ENCODE peak calls at places on chromosomes 1 and 21, in five cellular contexts. One of them, this sample, is unnamed.

GRCh38 chr1:59020151-59020997 is 236.5 kb upstream of the JUN start:
- DNase-seq in activated T-helper 1 cell treated with anti-CD3 and anti-CD28 coated beads, Interleukin-12 subunit alpha, Interleukin-12 subunit beta, Interleukin-2, Interleukin-4 antibody, amounts not matched to agents 30 ng/mL and 10 ng/mL and 1 ng/mL, durations not matched to agents 14 hours and 24 hours and 36 hours: peak; percentile 51
- DNase-seq in T-helper 9 cell: no peak
- DNase-seq in HTR-8/SVneo: peak; percentile 50
- DNase-seq in caudate nucleus: no peak
- DNase-seq in this sample: peak; percentile 60

GRCh38 chr1:70436617-70437236 is 25.7 kb downstream of the CTH start:
- DNase-seq in activated T-helper 1 cell treated with anti-CD3 and anti-CD28 coated beads, Interleukin-12 subunit alpha, Interleukin-12 subunit beta, Interleukin-2, Interleukin-4 antibody, amounts not matched to agents 30 ng/mL and 10 ng/mL and 1 ng/mL, durations not matched to agents 14 hours and 24 hours and 36 hours: no peak
- DNase-seq in T-helper 9 cell: no peak
- DNase-seq in HTR-8/SVneo: no peak
- DNase-seq in caudate nucleus: no peak
- DNase-seq in this sample: no peak

GRCh38 chr1:97814121-97814520 is 106.7 kb downstream of the DPYD start:
- DNase-seq in activated T-helper 1 cell treated with anti-CD3 and anti-CD28 coated beads, Interleukin-12 subunit alpha, Interleukin-12 subunit beta, Interleukin-2, Interleukin-4 antibody, amounts not matched to agents 30 ng/mL and 10 ng/mL and 1 ng/mL, durations not matched to agents 14 hours and 24 hours and 36 hours: no peak
- DNase-seq in T-helper 9 cell: no peak
- DNase-seq in HTR-8/SVneo: no peak
- DNase-seq in caudate nucleus: no peak
- DNase-seq in this sample: no peak

GRCh38 chr1:229121845-229122436 is 149.0 kb upstream of the RAB4A start:
- DNase-seq in activated T-helper 1 cell treated with anti-CD3 and anti-CD28 coated beads, Interleukin-12 subunit alpha, Interleukin-12 subunit beta, Interleukin-2, Interleukin-4 antibody, amounts not matched to agents 30 ng/mL and 10 ng/mL and 1 ng/mL, durations not matched to agents 14 hours and 24 hours and 36 hours: no peak
- DNase-seq in T-helper 9 cell: no peak
- DNase-seq in HTR-8/SVneo: no peak
- DNase-seq in caudate nucleus: no peak
- DNase-seq in this sample: no peak

GRCh38 chr1:44947774-44948311 is 38.6 kb downstream of the EIF2B3 start:
- DNase-seq in activated T-helper 1 cell treated with anti-CD3 and anti-CD28 coated beads, Interleukin-12 subunit alpha, Interleukin-12 subunit beta, Interleukin-2, Interleukin-4 antibody, amounts not matched to agents 30 ng/mL and 10 ng/mL and 1 ng/mL, durations not matched to agents 14 hours and 24 hours and 36 hours: no peak
- DNase-seq in T-helper 9 cell: no peak
- DNase-seq in HTR-8/SVneo: no peak
- DNase-seq in caudate nucleus: no peak
- DNase-seq in this sample: no peak

GRCh38 chr1:207088731-207089626 is at the start of gene C4BPB:
- DNase-seq in activated T-helper 1 cell treated with anti-CD3 and anti-CD28 coated beads, Interleukin-12 subunit alpha, Interleukin-12 subunit beta, Interleukin-2, Interleukin-4 antibody, amounts not matched to agents 30 ng/mL and 10 ng/mL and 1 ng/mL, durations not matched to agents 14 hours and 24 hours and 36 hours: peak; percentile 46
- DNase-seq in T-helper 9 cell: no peak
- DNase-seq in HTR-8/SVneo: no peak
- DNase-seq in caudate nucleus: no peak
- DNase-seq in this sample: peak; percentile 79

GRCh38 chr1:91871994-91872393 is 14.0 kb downstream of the TGFBR3 start:
- DNase-seq in activated T-helper 1 cell treated with anti-CD3 and anti-CD28 coated beads, Interleukin-12 subunit alpha, Interleukin-12 subunit beta, Interleukin-2, Interleukin-4 antibody, amounts not matched to agents 30 ng/mL and 10 ng/mL and 1 ng/mL, durations not matched to agents 14 hours and 24 hours and 36 hours: no peak
- DNase-seq in T-helper 9 cell: no peak
- DNase-seq in HTR-8/SVneo: no peak
- DNase-seq in caudate nucleus: no peak
- DNase-seq in this sample: no peak

GRCh38 chr1:89781494-89782126 is 39.2 kb upstream of the LRRC8D start:
- DNase-seq in activated T-helper 1 cell treated with anti-CD3 and anti-CD28 coated beads, Interleukin-12 subunit alpha, Interleukin-12 subunit beta, Interleukin-2, Interleukin-4 antibody, amounts not matched to agents 30 ng/mL and 10 ng/mL and 1 ng/mL, durations not matched to agents 14 hours and 24 hours and 36 hours: peak; percentile 25
- DNase-seq in T-helper 9 cell: peak; percentile 31
- DNase-seq in HTR-8/SVneo: no peak
- DNase-seq in caudate nucleus: no peak
- DNase-seq in this sample: no peak

GRCh38 chr1:173205146-173206051 is 1.7 kb downstream of the TNFSF4 start:
- DNase-seq in activated T-helper 1 cell treated with anti-CD3 and anti-CD28 coated beads, Interleukin-12 subunit alpha, Interleukin-12 subunit beta, Interleukin-2, Interleukin-4 antibody, amounts not matched to agents 30 ng/mL and 10 ng/mL and 1 ng/mL, durations not matched to agents 14 hours and 24 hours and 36 hours: no peak
- DNase-seq in T-helper 9 cell: peak; percentile 1
- DNase-seq in HTR-8/SVneo: no peak
- DNase-seq in caudate nucleus: no peak
- DNase-seq in this sample: no peak

GRCh38 chr1:91075233-91076135 is 53.6 kb upstream of the ZNF644 start:
- DNase-seq in activated T-helper 1 cell treated with anti-CD3 and anti-CD28 coated beads, Interleukin-12 subunit alpha, Interleukin-12 subunit beta, Interleukin-2, Interleukin-4 antibody, amounts not matched to agents 30 ng/mL and 10 ng/mL and 1 ng/mL, durations not matched to agents 14 hours and 24 hours and 36 hours: no peak
- DNase-seq in T-helper 9 cell: no peak
- DNase-seq in HTR-8/SVneo: no peak
- DNase-seq in caudate nucleus: no peak
- DNase-seq in this sample: no peak

GRCh38 chr1:9006956-9007615 is 19.1 kb downstream of the SLC2A7 start:
- DNase-seq in activated T-helper 1 cell treated with anti-CD3 and anti-CD28 coated beads, Interleukin-12 subunit alpha, Interleukin-12 subunit beta, Interleukin-2, Interleukin-4 antibody, amounts not matched to agents 30 ng/mL and 10 ng/mL and 1 ng/mL, durations not matched to agents 14 hours and 24 hours and 36 hours: no peak
- DNase-seq in T-helper 9 cell: no peak
- DNase-seq in HTR-8/SVneo: no peak
- DNase-seq in caudate nucleus: no peak
- DNase-seq in this sample: no peak

GRCh38 chr1:92167151-92167550 is 50.6 kb upstream of the C1orf146 start:
- DNase-seq in activated T-helper 1 cell treated with anti-CD3 and anti-CD28 coated beads, Interleukin-12 subunit alpha, Interleukin-12 subunit beta, Interleukin-2, Interleukin-4 antibody, amounts not matched to agents 30 ng/mL and 10 ng/mL and 1 ng/mL, durations not matched to agents 14 hours and 24 hours and 36 hours: no peak
- DNase-seq in T-helper 9 cell: no peak
- DNase-seq in HTR-8/SVneo: no peak
- DNase-seq in caudate nucleus: no peak
- DNase-seq in this sample: no peak

GRCh38 chr1:116066868-116067563 is 44.2 kb upstream of the MAB21L3 start:
- DNase-seq in activated T-helper 1 cell treated with anti-CD3 and anti-CD28 coated beads, Interleukin-12 subunit alpha, Interleukin-12 subunit beta, Interleukin-2, Interleukin-4 antibody, amounts not matched to agents 30 ng/mL and 10 ng/mL and 1 ng/mL, durations not matched to agents 14 hours and 24 hours and 36 hours: no peak
- DNase-seq in T-helper 9 cell: no peak
- DNase-seq in HTR-8/SVneo: no peak
- DNase-seq in caudate nucleus: no peak
- DNase-seq in this sample: no peak

GRCh38 chr1:234440348-234440747 is 38.6 kb downstream of the TARBP1 start:
- DNase-seq in activated T-helper 1 cell treated with anti-CD3 and anti-CD28 coated beads, Interleukin-12 subunit alpha, Interleukin-12 subunit beta, Interleukin-2, Interleukin-4 antibody, amounts not matched to agents 30 ng/mL and 10 ng/mL and 1 ng/mL, durations not matched to agents 14 hours and 24 hours and 36 hours: no peak
- DNase-seq in T-helper 9 cell: no peak
- DNase-seq in HTR-8/SVneo: no peak
- DNase-seq in caudate nucleus: no peak
- DNase-seq in this sample: no peak

GRCh38 chr21:45248893-45249381 is 38.8 kb downstream of the POFUT2 start:
- DNase-seq in activated T-helper 1 cell treated with anti-CD3 and anti-CD28 coated beads, Interleukin-12 subunit alpha, Interleukin-12 subunit beta, Interleukin-2, Interleukin-4 antibody, amounts not matched to agents 30 ng/mL and 10 ng/mL and 1 ng/mL, durations not matched to agents 14 hours and 24 hours and 36 hours: no peak
- DNase-seq in T-helper 9 cell: no peak
- DNase-seq in HTR-8/SVneo: no peak
- DNase-seq in caudate nucleus: no peak
- DNase-seq in this sample: peak; percentile 35

GRCh38 chr1:180791806-180792205 is 120.9 kb upstream of the KIAA1614 start:
- DNase-seq in activated T-helper 1 cell treated with anti-CD3 and anti-CD28 coated beads, Interleukin-12 subunit alpha, Interleukin-12 subunit beta, Interleukin-2, Interleukin-4 antibody, amounts not matched to agents 30 ng/mL and 10 ng/mL and 1 ng/mL, durations not matched to agents 14 hours and 24 hours and 36 hours: no peak
- DNase-seq in T-helper 9 cell: no peak
- DNase-seq in HTR-8/SVneo: peak; percentile 20
- DNase-seq in caudate nucleus: no peak
- DNase-seq in this sample: no peak

GRCh38 chr1:23930861-23931471 is 17.8 kb upstream of the CNR2 start:
- DNase-seq in activated T-helper 1 cell treated with anti-CD3 and anti-CD28 coated beads, Interleukin-12 subunit alpha, Interleukin-12 subunit beta, Interleukin-2, Interleukin-4 antibody, amounts not matched to agents 30 ng/mL and 10 ng/mL and 1 ng/mL, durations not matched to agents 14 hours and 24 hours and 36 hours: no peak
- DNase-seq in T-helper 9 cell: no peak
- DNase-seq in HTR-8/SVneo: no peak
- DNase-seq in caudate nucleus: no peak
- DNase-seq in this sample: no peak

GRCh38 chr1:22915816-22916468 is 56.7 kb downstream of the LACTBL1 start:
- DNase-seq in activated T-helper 1 cell treated with anti-CD3 and anti-CD28 coated beads, Interleukin-12 subunit alpha, Interleukin-12 subunit beta, Interleukin-2, Interleukin-4 antibody, amounts not matched to agents 30 ng/mL and 10 ng/mL and 1 ng/mL, durations not matched to agents 14 hours and 24 hours and 36 hours: no peak
- DNase-seq in T-helper 9 cell: no peak
- DNase-seq in HTR-8/SVneo: no peak
- DNase-seq in caudate nucleus: no peak
- DNase-seq in this sample: no peak